ENCODE peak calls at places on chromosomes 5 and 9, in ten cellular contexts. M is uterus, Q is left lung, E is nephron progenitor cell, H is endothelial cell, G is adrenal gland, C is hepatocyte, F is stomach, L is Peyer's patch, Z is colonic mucosa. D is an unnamed sample.

GRCh38 chr5:174301848-174302625 is 256.5 kb downstream of the NSG2 start:
- DNase-seq in L (no peak), F (no peak), H (no peak), G (no peak), E (no peak), Z (no peak), Q (no peak), C (no peak), M (no peak), D (no peak)

GRCh38 chr5:159017787-159018186 is 81.9 kb downstream of the EBF1 start:
- DNase-seq in L (no peak), Q (peak), Z (peak), F (no peak), H (no peak), C (peak), M (peak), E (no peak), G (peak), D (peak)

GRCh38 chr9:111161015-111161415 is 122.7 kb upstream of the LPAR1 start:
- DNase-seq in Q (no peak), L (no peak), G (no peak), C (no peak), Z (no peak), E (no peak), M (no peak), H (no peak), F (no peak), D (no peak)

GRCh38 chr9:6415266-6415665 is 2.3 kb downstream of the UHRF2 start:
- DNase-seq in G (no peak), C (no peak), Z (no peak), E (no peak), M (no peak), F (no peak), Q (no peak), H (no peak), L (no peak), D (no peak)

GRCh38 chr5:142697846-142698245 is 12.0 kb upstream of the FGF1 start:
- DNase-seq in F (no peak), E (no peak), M (peak), Z (no peak), C (no peak), G (peak), H (no peak), L (no peak), Q (no peak), D (no peak)

GRCh38 chr5:43874772-43875171 is 271.8 kb downstream of the NNT start:
- DNase-seq in G (no peak), E (no peak), C (peak), M (no peak), Z (no peak), L (no peak), F (no peak), H (no peak), Q (no peak), D (no peak)

GRCh38 chr5:168798065-168799023 is 219.2 kb upstream of the PANK3 start:
- DNase-seq in H (no peak), Q (no peak), L (no peak), M (no peak), C (no peak), F (no peak), G (no peak), E (no peak), Z (no peak), D (no peak)

GRCh38 chr5:89930591-89931383 is 478.8 kb downstream of the CETN3 start:
- DNase-seq in L (no peak), Z (no peak), E (no peak), Q (no peak), C (no peak), H (no peak), M (no peak), G (no peak), F (no peak), D (peak)

GRCh38 chr9:34651876-34652602 is at the start of gene IL11RA:
- DNase-seq in G (peak), Z (peak), E (peak), F (peak), C (peak), H (peak), M (peak), Q (peak), L (peak), D (no peak)

DNA sequence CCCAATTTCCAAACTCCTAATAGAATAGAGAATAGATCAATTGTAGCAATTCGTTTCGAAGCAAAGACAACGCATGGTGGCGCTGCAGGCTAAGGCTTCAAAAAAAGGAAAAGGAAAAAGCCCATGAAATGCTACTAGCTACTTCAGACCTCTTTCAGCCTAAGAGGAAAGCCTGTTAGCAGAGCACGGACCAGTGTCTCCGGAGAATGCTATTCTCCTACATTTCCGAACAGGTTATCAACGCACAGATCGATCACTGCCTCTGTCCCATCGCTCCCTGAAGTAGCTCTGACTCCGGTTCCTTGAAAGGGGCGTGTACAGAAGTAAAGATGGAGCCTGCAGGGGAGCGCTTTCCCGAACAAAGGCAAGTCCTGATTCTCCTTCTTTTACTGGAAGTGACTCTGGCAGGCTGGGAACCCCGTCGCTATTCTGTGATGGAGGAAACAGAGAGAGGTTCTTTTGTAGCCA is at the start of gene PCDHB15:
- DNase-seq in M (peak), E (peak), G (no peak), H (peak), C (no peak), L (no peak), F (no peak), Q (no peak), Z (no peak), D (no peak)
- TF ChIP-seq CTCF in M (no peak), E (peak), G (no peak), H (no peak), C (peak), L (peak), F (no peak), Q (no peak), Z (no peak), D (no peak)

GRCh38 chr9:35756275-35756742 is 2.2 kb upstream of the MSMP start:
- DNase-seq in M (peak), G (peak), Q (peak), C (peak), E (peak), Z (peak), H (peak), F (peak), L (peak), D (no peak)
- TF ChIP-seq CTCF in M (no peak), G (peak), Q (peak), C (peak), E (peak), Z (peak), H (no peak), F (no peak), L (peak), D (no peak)

DNA sequence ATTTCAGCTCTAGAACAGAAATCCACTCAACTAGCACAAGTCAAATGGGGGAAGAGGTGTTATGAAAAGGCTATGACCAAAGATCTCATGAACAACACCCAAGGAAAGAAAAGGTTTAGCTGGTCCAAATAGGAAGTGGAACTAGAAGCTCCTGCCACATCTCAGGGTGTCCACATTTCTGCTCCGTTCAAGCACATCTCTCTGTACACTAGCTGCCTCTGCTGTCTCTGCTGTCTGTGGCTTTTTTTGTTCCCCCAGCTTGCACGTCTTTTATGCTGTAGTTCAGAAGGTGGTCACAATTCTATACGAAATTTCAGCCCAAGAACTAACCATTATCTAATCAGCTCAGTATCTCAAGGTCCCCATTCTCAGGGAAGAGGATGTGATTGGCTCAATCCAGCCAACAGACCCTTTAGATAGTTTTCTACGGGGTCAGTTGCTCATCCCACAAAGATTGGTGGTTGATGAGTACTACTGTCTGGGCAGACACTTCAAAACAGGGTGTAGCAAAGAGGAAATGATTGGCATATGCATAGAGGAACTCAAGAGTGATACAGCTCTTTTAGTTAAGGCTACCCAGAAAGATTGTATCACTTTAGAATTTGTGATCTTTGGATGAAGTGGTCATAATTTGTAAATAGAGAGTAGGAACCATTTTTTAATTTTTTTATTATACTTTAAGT is 44.0 kb downstream of the FANCC start:
- DNase-seq in G (no peak), Z (no peak), H (no peak), Q (no peak), L (no peak), C (no peak), E (no peak), M (no peak), F (no peak), D (no peak)
- TF ChIP-seq CTCF in G (no peak), Z (no peak), H (no peak), Q (no peak), L (no peak), C (no peak), E (no peak), M (no peak), F (no peak), D (no peak)

GRCh38 chr9:113851359-113851758 is 24.8 kb upstream of the ZNF618 start:
- DNase-seq in C (no peak), E (no peak), Z (no peak), G (no peak), F (no peak), M (no peak), Q (no peak), L (no peak), H (no peak), D (no peak)

GRCh38 chr9:113851860-113852259 is 24.2 kb upstream of the ZNF618 start:
- DNase-seq in L (no peak), H (no peak), Q (no peak), G (no peak), M (no peak), Z (no peak), F (no peak), C (no peak), E (no peak), D (no peak)

GRCh38 chr9:113857875-113858274 is 18.2 kb upstream of the ZNF618 start:
- DNase-seq in M (no peak), L (no peak), F (no peak), Q (peak), C (no peak), G (no peak), Z (no peak), H (no peak), E (no peak), D (no peak)

GRCh38 chr9:113854310-113854709 is 21.8 kb upstream of the ZNF618 start:
- DNase-seq in H (no peak), C (no peak), Z (no peak), F (no peak), E (no peak), M (no peak), G (no peak), L (no peak), Q (no peak), D (no peak)

DNA sequence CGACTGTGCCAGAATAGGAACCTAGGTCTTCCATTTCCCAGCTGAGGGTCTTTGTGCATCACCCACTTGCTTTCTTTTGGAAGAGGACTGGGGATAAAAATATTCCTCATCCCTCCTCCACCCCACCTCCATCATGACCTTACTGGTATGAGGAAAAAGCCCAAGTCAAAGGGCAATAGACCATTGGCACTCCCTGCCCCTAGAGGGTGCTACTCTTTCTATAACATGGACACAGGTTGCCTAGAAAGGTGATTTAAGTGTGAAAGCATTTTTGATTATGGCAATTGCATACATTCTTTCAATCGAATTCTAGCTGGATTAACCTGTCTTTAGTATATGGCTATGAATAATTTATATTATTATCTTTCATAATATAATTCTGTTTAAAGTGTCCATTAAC is 22.8 kb upstream of the ZNF618 start:
- DNase-seq in Z (no peak), E (no peak), F (peak), Q (no peak), G (no peak), L (no peak), M (no peak), C (no peak), H (no peak), D (no peak)
- TF ChIP-seq CTCF in Z (peak), E (no peak), F (peak), Q (peak), G (peak), L (peak), M (no peak), C (peak), H (no peak), D (peak)

GRCh38 chr9:4764033-4764432 is 23.0 kb upstream of the AK3 start:
- DNase-seq in G (no peak), M (no peak), H (no peak), Z (no peak), Q (no peak), E (no peak), F (no peak), C (no peak), L (no peak), D (no peak)

GRCh38 chr9:4768681-4769080 is 24.1 kb upstream of the RCL1 start:
- DNase-seq in C (no peak), Q (no peak), H (no peak), E (no peak), G (no peak), Z (no peak), M (no peak), L (no peak), F (no peak), D (no peak)

GRCh38 chr9:4760122-4760521 is 19.1 kb upstream of the AK3 start:
- DNase-seq in F (no peak), M (no peak), Z (no peak), G (no peak), Q (no peak), E (no peak), L (no peak), H (no peak), C (no peak), D (no peak)

GRCh38 chr9:4762108-4762888 is 21.3 kb upstream of the AK3 start:
- DNase-seq in M (peak), Q (peak), F (peak), H (peak), G (peak), C (peak), E (peak), L (peak), Z (peak), D (peak)

GRCh38 chr9:4762889-4763521 is 22.0 kb upstream of the AK3 start:
- DNase-seq in Z (peak), H (peak), G (peak), E (peak), C (peak), Q (peak), F (no peak), M (no peak), L (no peak), D (peak)
- TF ChIP-seq CTCF in Z (no peak), H (peak), G (peak), E (no peak), C (no peak), Q (peak), F (no peak), M (no peak), L (no peak), D (no peak)

GRCh38 chr5:2388005-2388361 is 363.5 kb downstream of the IRX2 start:
- DNase-seq in Z (no peak), M (no peak), F (no peak), G (no peak), E (no peak), H (no peak), Q (no peak), C (no peak), L (no peak), D (no peak)
- TF ChIP-seq CTCF in Z (no peak), M (no peak), F (no peak), G (no peak), E (no peak), H (no peak), Q (no peak), C (no peak), L (no peak), D (no peak)

GRCh38 chr5:96680759-96681158 is 18.6 kb downstream of the CAST start:
- DNase-seq in Q (no peak), M (no peak), L (no peak), E (no peak), C (no peak), G (no peak), Z (no peak), F (no peak), H (no peak), D (no peak)
- TF ChIP-seq CTCF in Q (no peak), M (no peak), L (no peak), E (no peak), C (no peak), G (no peak), Z (no peak), F (no peak), H (no peak), D (no peak)

GRCh38 chr5:171252674-171253073 is 56.4 kb upstream of the TLX3 start:
- DNase-seq in C (no peak), L (no peak), M (no peak), H (no peak), E (no peak), Q (no peak), F (no peak), Z (no peak), G (no peak), D (no peak)

GRCh38 chr5:171251519-171251918 is 57.5 kb upstream of the TLX3 start:
- DNase-seq in Z (no peak), F (no peak), H (no peak), M (no peak), G (no peak), Q (no peak), E (no peak), C (no peak), L (no peak), D (no peak)

GRCh38 chr5:171249460-171249859 is 59.6 kb upstream of the TLX3 start:
- DNase-seq in L (no peak), Q (no peak), M (no peak), E (no peak), Z (no peak), H (no peak), G (no peak), F (no peak), C (no peak), D (no peak)

GRCh38 chr5:171250738-171251137 is 58.3 kb upstream of the TLX3 start:
- DNase-seq in F (no peak), M (no peak), E (no peak), Z (no peak), C (no peak), Q (no peak), L (no peak), H (no peak), G (no peak), D (no peak)
- TF ChIP-seq CTCF in F (no peak), M (no peak), E (no peak), Z (no peak), C (no peak), Q (no peak), L (no peak), H (no peak), G (no peak), D (no peak)

GRCh38 chr9:36855443-36856315 is 178.4 kb downstream of the PAX5 start:
- DNase-seq in H (peak), M (no peak), G (no peak), Q (no peak), F (no peak), C (peak), Z (no peak), E (peak), L (peak), D (peak)
- TF ChIP-seq CTCF in H (no peak), M (no peak), G (no peak), Q (no peak), F (no peak), C (no peak), Z (no peak), E (peak), L (peak), D (peak)

D was measured in GM20000.